ENCODE peak calls at places on chromosomes 7 and 10, in eight cellular contexts. One of them, this sample, is unnamed.

GRCh38 chr10:92181575-92181974 is 109.3 kb downstream of the CPEB3 start:
- DNase-seq in iPS DF 6.9: no peak
- DNase-seq in thoracic aorta: no peak
- DNase-seq in tibial nerve: no peak
- DNase-seq in left ventricle myocardium inferior: no peak
- DNase-seq in heart right ventricle: no peak
- DNase-seq in SJCRH30: peak; percentile 22
- DNase-seq in transverse colon: no peak
- DNase-seq in this sample: no peak

GRCh38 chr7:124722292-124722691 is 43.3 kb downstream of the GPR37 start:
- DNase-seq in tibial nerve: no peak
- DNase-seq in SJCRH30: no peak
- DNase-seq in heart right ventricle: no peak
- DNase-seq in iPS DF 6.9: no peak
- DNase-seq in left ventricle myocardium inferior: no peak
- DNase-seq in transverse colon: no peak
- DNase-seq in thoracic aorta: no peak
- DNase-seq in this sample: no peak

GRCh38 chr7:18570890-18571478 is 75.4 kb downstream of the HDAC9 start:
- DNase-seq in heart right ventricle: no peak
- DNase-seq in tibial nerve: no peak
- DNase-seq in left ventricle myocardium inferior: no peak
- DNase-seq in iPS DF 6.9: no peak
- DNase-seq in transverse colon: no peak
- DNase-seq in thoracic aorta: no peak
- DNase-seq in SJCRH30: peak; percentile 61
- DNase-seq in this sample: no peak

GRCh38 chr10:13453896-13454295 is 74.9 kb downstream of the BEND7 start:
- DNase-seq in SJCRH30: no peak
- DNase-seq in tibial nerve: no peak
- DNase-seq in left ventricle myocardium inferior: no peak
- DNase-seq in heart right ventricle: no peak
- DNase-seq in thoracic aorta: no peak
- DNase-seq in iPS DF 6.9: no peak
- DNase-seq in transverse colon: no peak
- DNase-seq in this sample: no peak

GRCh38 chr7:96266580-96266979 is 55.3 kb downstream of the SLC25A13 start:
- DNase-seq in transverse colon: no peak
- DNase-seq in iPS DF 6.9: no peak
- DNase-seq in tibial nerve: no peak
- DNase-seq in left ventricle myocardium inferior: no peak
- DNase-seq in heart right ventricle: no peak
- DNase-seq in SJCRH30: no peak
- DNase-seq in thoracic aorta: no peak
- DNase-seq in this sample: no peak

GRCh38 chr10:23981520-23982309 is 227.2 kb upstream of the KIAA1217 start:
- DNase-seq in transverse colon: no peak
- DNase-seq in iPS DF 6.9: no peak
- DNase-seq in left ventricle myocardium inferior: no peak
- DNase-seq in thoracic aorta: no peak
- DNase-seq in tibial nerve: no peak
- DNase-seq in SJCRH30: peak; percentile 24
- DNase-seq in heart right ventricle: no peak
- DNase-seq in this sample: no peak

GRCh38 chr10:100969175-100970075 is at the start of gene SEMA4G:
- DNase-seq in thoracic aorta: no peak
- DNase-seq in heart right ventricle: peak; percentile 23
- DNase-seq in tibial nerve: peak; percentile 29
- DNase-seq in SJCRH30: peak; percentile 78
- DNase-seq in iPS DF 6.9: no peak
- DNase-seq in left ventricle myocardium inferior: peak; percentile 31
- DNase-seq in transverse colon: peak; percentile 59
- DNase-seq in this sample: no peak

GRCh38 chr10:64518456-64518855 is 997.3 kb downstream of the REEP3 start:
- DNase-seq in SJCRH30: no peak
- DNase-seq in thoracic aorta: no peak
- DNase-seq in tibial nerve: no peak
- DNase-seq in iPS DF 6.9: no peak
- DNase-seq in heart right ventricle: no peak
- DNase-seq in transverse colon: no peak
- DNase-seq in left ventricle myocardium inferior: no peak
- DNase-seq in this sample: no peak

DNA sequence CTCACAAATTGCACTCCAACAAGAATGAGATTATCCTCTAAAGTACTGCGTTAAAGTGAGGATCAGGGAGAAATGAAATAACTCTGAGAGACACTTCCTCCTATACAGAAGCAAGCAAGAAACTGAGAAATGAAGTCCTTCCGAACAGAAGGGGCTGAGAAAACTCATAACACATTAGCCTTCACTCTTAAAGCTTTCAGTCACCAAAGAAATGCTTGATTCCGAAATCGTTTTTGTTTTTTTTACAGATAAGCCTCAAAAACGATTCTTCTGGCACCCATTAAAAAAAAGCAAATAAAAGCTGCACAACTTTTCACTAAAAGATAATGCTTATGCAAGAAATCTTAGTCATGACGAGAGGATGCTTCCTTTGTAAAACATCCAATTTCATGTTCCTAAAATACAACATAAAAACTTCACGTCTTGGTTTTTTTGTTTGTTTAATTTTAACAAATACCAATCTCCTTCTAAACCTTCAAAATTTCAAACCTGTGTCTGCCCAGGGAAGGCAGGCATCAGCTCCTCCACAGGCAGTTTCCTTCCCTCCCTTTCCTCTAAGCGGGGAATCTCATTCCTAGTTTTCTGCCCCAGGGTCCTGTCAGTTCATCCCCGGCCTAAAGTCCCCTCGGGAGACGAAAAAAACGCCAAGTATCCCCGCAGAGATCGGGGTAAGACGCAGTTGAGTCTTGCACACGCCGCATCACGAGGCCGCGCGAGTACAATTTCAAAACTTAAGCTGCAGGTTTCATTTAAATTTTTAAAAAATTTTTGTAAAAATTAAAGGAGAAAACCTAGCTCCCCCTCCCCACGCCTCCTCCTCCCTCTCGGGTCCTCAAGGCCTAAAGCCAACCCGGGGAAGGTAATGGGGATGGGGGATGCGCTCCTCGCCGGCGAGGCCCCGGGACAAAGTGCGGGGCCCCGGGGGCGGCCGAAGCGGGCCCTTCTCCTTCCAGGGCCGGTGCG is 1.1 kb downstream of the BAZ1B start:
- DNase-seq in transverse colon: no peak
- DNase-seq in thoracic aorta: no peak
- DNase-seq in tibial nerve: no peak
- DNase-seq in heart right ventricle: peak; percentile 6
- DNase-seq in left ventricle myocardium inferior: no peak
- DNase-seq in iPS DF 6.9: no peak
- DNase-seq in SJCRH30: peak; percentile 61
- DNase-seq in this sample: no peak
- H3K4me1 ChIP-seq in transverse colon: peaks cover 10% of the 10 kb centered on the region
- H3K4me1 ChIP-seq in thoracic aorta: peaks cover 21% of the 10 kb centered on the region
- H3K4me1 ChIP-seq in tibial nerve: peaks cover 32% of the 10 kb centered on the region
- H3K4me1 ChIP-seq in heart right ventricle: peaks cover 59% of the 10 kb centered on the region
- H3K4me1 ChIP-seq in left ventricle myocardium inferior: peaks cover 64% of the 10 kb centered on the region
- H3K4me1 ChIP-seq in iPS DF 6.9: no peaks in the 10 kb centered on the region
- H3K4me1 ChIP-seq in SJCRH30: no peaks in the 10 kb centered on the region
- H3K4me1 ChIP-seq in this sample: peaks cover 35% of the 10 kb centered on the region

DNA sequence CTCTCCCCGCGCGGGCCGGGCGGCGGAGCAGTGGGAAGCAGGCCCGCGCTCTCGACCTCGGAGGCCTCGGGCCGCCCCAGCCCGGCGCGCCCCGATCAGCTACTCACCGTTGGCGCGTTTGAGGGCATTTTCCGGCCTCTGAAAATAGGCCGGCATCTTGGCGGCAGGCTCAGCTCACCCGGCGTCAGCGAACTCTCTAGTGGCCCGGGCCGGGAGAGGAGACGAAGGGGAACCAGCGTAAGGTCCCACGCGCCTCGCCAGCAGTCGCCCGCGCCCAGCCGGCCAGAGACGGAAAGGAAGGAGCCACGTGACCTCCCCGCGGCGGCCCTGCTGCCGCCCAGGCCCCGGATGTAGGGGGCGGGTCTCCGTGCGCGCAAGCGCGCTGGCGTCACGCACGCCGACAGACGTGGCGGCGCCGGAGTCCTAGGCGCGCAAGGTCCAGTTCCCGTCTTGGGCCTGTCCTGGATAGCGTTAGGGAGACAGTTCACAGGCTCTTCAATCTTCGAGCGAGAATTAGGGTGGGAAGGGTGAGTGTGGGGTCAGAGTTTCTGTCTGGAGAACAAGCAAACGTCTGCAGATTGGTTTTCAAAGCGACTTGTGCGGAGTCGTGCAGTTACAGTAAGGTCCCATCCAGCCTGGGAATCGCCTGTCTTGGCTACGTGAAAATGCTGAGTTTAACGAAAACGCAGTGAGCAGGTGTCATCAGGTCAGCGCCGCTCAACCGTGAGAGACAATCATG is at the start of gene EIF3A:
- DNase-seq in transverse colon: peak; percentile 94
- DNase-seq in iPS DF 6.9: peak; percentile 70
- DNase-seq in SJCRH30: peak; percentile 92
- DNase-seq in heart right ventricle: peak; percentile 92
- DNase-seq in tibial nerve: peak; percentile 80
- DNase-seq in left ventricle myocardium inferior: peak; percentile 92
- DNase-seq in thoracic aorta: peak; percentile 35
- DNase-seq in this sample: peak; percentile 81
- H3K4me1 ChIP-seq in transverse colon: peaks cover 7% of the 10 kb centered on the region
- H3K4me1 ChIP-seq in iPS DF 6.9: no peaks in the 10 kb centered on the region
- H3K4me1 ChIP-seq in SJCRH30: peaks cover 2% of the 10 kb centered on the region
- H3K4me1 ChIP-seq in heart right ventricle: peaks cover 52% of the 10 kb centered on the region
- H3K4me1 ChIP-seq in tibial nerve: peaks cover 23% of the 10 kb centered on the region
- H3K4me1 ChIP-seq in left ventricle myocardium inferior: peaks cover 59% of the 10 kb centered on the region
- H3K4me1 ChIP-seq in thoracic aorta: peaks cover 33% of the 10 kb centered on the region
- H3K4me1 ChIP-seq in this sample: peaks cover 14% of the 10 kb centered on the region

GRCh38 chr10:79142522-79143309 is 74.0 kb downstream of the ZMIZ1 start:
- DNase-seq in heart right ventricle: no peak
- DNase-seq in thoracic aorta: no peak
- DNase-seq in iPS DF 6.9: no peak
- DNase-seq in tibial nerve: no peak
- DNase-seq in transverse colon: no peak
- DNase-seq in left ventricle myocardium inferior: no peak
- DNase-seq in SJCRH30: no peak
- DNase-seq in this sample: no peak

GRCh38 chr10:79143879-79144278 is 75.1 kb downstream of the ZMIZ1 start:
- DNase-seq in heart right ventricle: no peak
- DNase-seq in thoracic aorta: no peak
- DNase-seq in iPS DF 6.9: no peak
- DNase-seq in transverse colon: no peak
- DNase-seq in tibial nerve: no peak
- DNase-seq in left ventricle myocardium inferior: no peak
- DNase-seq in SJCRH30: no peak
- DNase-seq in this sample: no peak

GRCh38 chr10:79145517-79146470 is 77.0 kb downstream of the ZMIZ1 start:
- DNase-seq in SJCRH30: no peak
- DNase-seq in transverse colon: no peak
- DNase-seq in thoracic aorta: no peak
- DNase-seq in heart right ventricle: no peak
- DNase-seq in iPS DF 6.9: no peak
- DNase-seq in tibial nerve: no peak
- DNase-seq in left ventricle myocardium inferior: no peak
- DNase-seq in this sample: no peak

GRCh38 chr10:79145174-79145483 is 76.4 kb downstream of the ZMIZ1 start:
- DNase-seq in iPS DF 6.9: no peak
- DNase-seq in left ventricle myocardium inferior: no peak
- DNase-seq in transverse colon: no peak
- DNase-seq in heart right ventricle: no peak
- DNase-seq in SJCRH30: no peak
- DNase-seq in tibial nerve: no peak
- DNase-seq in thoracic aorta: no peak
- DNase-seq in this sample: no peak

DNA sequence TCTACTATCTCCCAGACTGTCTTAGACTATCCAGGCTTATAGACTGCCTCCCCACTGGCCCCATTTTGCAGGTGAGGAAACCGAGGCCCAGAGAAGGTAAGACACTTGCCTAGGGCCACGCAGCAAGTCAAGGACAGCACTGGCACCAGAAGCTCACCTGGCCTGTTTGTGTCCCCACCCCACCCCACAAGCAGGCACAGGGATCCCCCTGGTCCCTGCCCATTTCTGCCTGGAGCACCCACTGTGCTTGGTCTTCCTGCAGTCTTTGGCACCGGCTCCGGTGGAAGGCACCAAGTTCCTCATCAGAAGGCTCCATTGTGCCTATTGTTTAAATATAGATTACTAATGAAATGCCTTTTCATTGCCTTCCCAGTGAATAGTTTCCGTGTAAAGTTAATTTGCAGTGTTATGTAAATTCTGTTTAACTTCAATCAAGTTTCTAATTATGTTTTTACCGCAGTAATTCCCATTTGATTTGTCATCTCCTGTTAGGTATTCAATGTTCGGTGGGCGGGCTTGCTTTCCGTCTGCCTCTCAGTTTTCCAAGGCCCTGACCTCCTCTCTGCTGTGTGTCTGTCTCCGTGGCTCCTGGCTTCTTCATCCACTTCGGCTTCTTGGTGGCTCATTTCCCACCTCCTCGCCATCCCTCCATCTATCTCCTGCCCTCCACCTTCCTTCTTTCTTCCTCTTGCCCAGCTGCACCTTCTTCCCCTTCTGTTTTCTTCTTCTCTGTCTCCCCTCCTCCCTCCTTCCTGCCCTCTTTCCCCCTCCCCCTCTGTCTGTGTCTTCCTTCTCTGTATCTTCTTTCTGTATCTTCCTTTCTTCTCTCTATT is 75.8 kb downstream of the ZMIZ1 start:
- DNase-seq in heart right ventricle: no peak
- DNase-seq in tibial nerve: no peak
- DNase-seq in thoracic aorta: no peak
- DNase-seq in iPS DF 6.9: no peak
- DNase-seq in SJCRH30: no peak
- DNase-seq in transverse colon: no peak
- DNase-seq in left ventricle myocardium inferior: no peak
- DNase-seq in this sample: no peak
- H3K4me1 ChIP-seq in heart right ventricle: peaks cover 95% of the 10 kb centered on the region
- H3K4me1 ChIP-seq in tibial nerve: peaks cover 59% of the 10 kb centered on the region
- H3K4me1 ChIP-seq in thoracic aorta: peaks cover 31% of the 10 kb centered on the region
- H3K4me1 ChIP-seq in iPS DF 6.9: peaks cover 9% of the 10 kb centered on the region
- H3K4me1 ChIP-seq in SJCRH30: peaks cover 20% of the 10 kb centered on the region
- H3K4me1 ChIP-seq in transverse colon: peaks cover 54% of the 10 kb centered on the region
- H3K4me1 ChIP-seq in left ventricle myocardium inferior: peaks cover 100% of the 10 kb centered on the region
- H3K4me1 ChIP-seq in this sample: peaks cover 45% of the 10 kb centered on the region

DNA sequence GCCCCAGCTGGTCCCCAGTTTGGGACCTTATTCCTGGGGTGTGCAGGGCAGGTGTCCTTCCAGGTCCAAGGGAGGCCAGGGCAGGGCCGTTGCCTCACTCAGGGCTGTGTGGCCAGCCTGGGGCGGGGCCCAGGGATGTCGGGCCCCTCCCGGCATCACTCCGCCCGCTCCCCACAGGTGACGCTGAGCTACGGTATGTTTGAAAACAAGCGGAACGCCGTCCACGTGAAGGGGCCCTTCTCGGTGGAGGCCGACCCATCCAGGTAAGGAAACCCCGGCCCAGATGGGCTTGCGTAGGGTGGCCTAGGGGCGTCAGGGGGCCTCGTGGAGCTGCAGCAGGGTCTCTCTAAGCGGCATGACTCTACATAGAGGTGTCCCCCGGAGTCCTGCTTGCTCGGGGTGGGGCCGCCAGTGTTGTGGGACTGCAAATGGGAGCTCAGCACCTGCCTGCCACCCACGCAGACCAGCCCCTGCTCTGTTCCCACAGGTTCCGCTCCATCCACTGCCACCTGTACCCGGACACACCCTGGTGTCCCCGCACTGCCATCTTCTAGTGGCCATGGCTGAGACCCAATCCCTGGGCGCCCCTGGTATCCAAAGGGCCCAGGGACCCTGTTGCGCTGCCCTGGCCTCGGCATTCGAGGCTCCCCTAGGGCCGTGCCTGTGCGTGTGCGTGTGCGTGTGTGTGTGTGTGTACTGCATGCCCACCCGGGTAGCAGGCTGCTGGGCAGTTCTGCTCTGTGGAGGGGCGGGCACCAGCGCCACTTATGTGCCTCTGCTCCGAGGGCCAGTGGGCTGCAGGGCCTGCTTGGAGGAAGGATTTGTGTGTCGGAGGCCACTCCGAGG is 7.3 kb downstream of the LFNG start:
- DNase-seq in left ventricle myocardium inferior: no peak
- DNase-seq in tibial nerve: no peak
- DNase-seq in iPS DF 6.9: no peak
- DNase-seq in thoracic aorta: no peak
- DNase-seq in SJCRH30: no peak
- DNase-seq in heart right ventricle: no peak
- DNase-seq in transverse colon: peak; percentile 56
- DNase-seq in this sample: no peak
- H3K4me1 ChIP-seq in left ventricle myocardium inferior: peaks cover 87% of the 10 kb centered on the region
- H3K4me1 ChIP-seq in tibial nerve: peaks cover 87% of the 10 kb centered on the region
- H3K4me1 ChIP-seq in iPS DF 6.9: peaks cover 25% of the 10 kb centered on the region
- H3K4me1 ChIP-seq in thoracic aorta: peaks cover 6% of the 10 kb centered on the region
- H3K4me1 ChIP-seq in SJCRH30: peaks cover 62% of the 10 kb centered on the region
- H3K4me1 ChIP-seq in heart right ventricle: peaks cover 100% of the 10 kb centered on the region
- H3K4me1 ChIP-seq in transverse colon: peaks cover 62% of the 10 kb centered on the region
- H3K4me1 ChIP-seq in this sample: peaks cover 89% of the 10 kb centered on the region